ENCODE peak calls at places on chromosomes 7 and 10, in eight cellular contexts. M, J, T, E, R, N, S and Q are unnamed samples.

GRCh38 chr10:97190452-97190851 is 4.7 kb upstream of the SLIT1 start:
- DNase-seq in R (no peak), S (no peak), J (no peak), N (no peak), E (no peak), T (no peak), M (no peak), Q (no peak)

GRCh38 chr7:5296627-5297226 is 14.0 kb downstream of the SLC29A4 start:
- DNase-seq in M (no peak), E (no peak), R (no peak), N (no peak), S (peak; percentile 67), J (no peak), T (no peak), Q (no peak)

GRCh38 chr10:1369665-1370064 is 313.5 kb downstream of the WDR37 start:
- DNase-seq in S (no peak), J (no peak), R (no peak), M (no peak), T (peak; percentile 20), E (no peak), N (no peak), Q (no peak)

GRCh38 chr7:98879198-98879988 is 1.1 kb downstream of the TRRAP start:
- DNase-seq in S (peak; percentile 8), M (no peak), N (no peak), J (no peak), R (no peak), E (peak; percentile 60), T (no peak), Q (no peak)

GRCh38 chr7:158372400-158373302 is 215.0 kb downstream of the PTPRN2 start:
- DNase-seq in J (no peak), R (no peak), N (no peak), M (no peak), S (no peak), E (no peak), T (no peak), Q (no peak)

GRCh38 chr10:33336606-33337334 is 2.3 kb upstream of the NRP1 start:
- DNase-seq in T (no peak), N (no peak), R (no peak), E (peak; percentile 31), S (peak; percentile 63), M (no peak), J (peak; percentile 78), Q (no peak)

GRCh38 chr10:20768849-20769248 is 128.3 kb downstream of the NEBL start:
- DNase-seq in M (no peak), R (no peak), J (no peak), S (peak; percentile 68), T (no peak), N (no peak), E (no peak), Q (peak; percentile 6)

GRCh38 chr7:157799076-157799685 is 462.4 kb downstream of the DNAJB6 start:
- DNase-seq in M (no peak), T (no peak), J (no peak), E (no peak), N (no peak), S (no peak), R (no peak), Q (no peak)

GRCh38 chr7:86914468-86915054 is 144.9 kb downstream of the ELAPOR2 start:
- DNase-seq in M (no peak), R (no peak), T (no peak), N (no peak), E (no peak), S (peak; percentile 32), J (no peak), Q (no peak)

GRCh38 chr7:85719981-85720963 is 533.4 kb upstream of the SEMA3D start:
- DNase-seq in J (no peak), E (no peak), N (no peak), S (no peak), M (no peak), R (peak; percentile 29), T (no peak), Q (peak; percentile 45)

GRCh38 chr10:86066696-86067095 is 299.9 kb downstream of the GRID1 start:
- DNase-seq in N (no peak), S (no peak), E (no peak), M (no peak), R (no peak), J (no peak), T (no peak), Q (no peak)

GRCh38 chr7:41821521-41822213 is 118.8 kb upstream of the INHBA start:
- DNase-seq in E (no peak), T (no peak), R (no peak), N (no peak), S (no peak), J (no peak), M (no peak), Q (no peak)

GRCh38 chr7:94223375-94224084 is 171.2 kb upstream of the COL1A2 start:
- DNase-seq in R (no peak), M (no peak), N (no peak), S (peak; percentile 40), E (no peak), J (no peak), T (no peak), Q (peak; percentile 64)

GRCh38 chr10:75911426-75911825 is 480.0 kb downstream of the LRMDA start:
- DNase-seq in M (no peak), E (no peak), T (no peak), N (no peak), J (no peak), S (no peak), R (no peak), Q (peak; percentile 25)

GRCh38 chr7:100823140-100823525 is 4.2 kb downstream of the EPHB4 start:
- DNase-seq in J (no peak), M (no peak), N (no peak), E (no peak), R (no peak), S (no peak), T (no peak), Q (no peak)

GRCh38 chr7:100824499-100825214 is 2.7 kb downstream of the EPHB4 start:
- DNase-seq in N (no peak), E (no peak), M (no peak), S (no peak), R (no peak), J (no peak), T (no peak), Q (no peak)

GRCh38 chr7:100825215-100825671 is 2.1 kb downstream of the EPHB4 start:
- DNase-seq in R (no peak), M (no peak), S (peak; percentile 26), N (no peak), T (no peak), J (no peak), E (no peak), Q (no peak)

GRCh38 chr7:100823534-100823933 is 3.8 kb downstream of the EPHB4 start:
- DNase-seq in N (no peak), E (no peak), M (no peak), J (no peak), R (no peak), T (no peak), S (no peak), Q (no peak)

DNA sequence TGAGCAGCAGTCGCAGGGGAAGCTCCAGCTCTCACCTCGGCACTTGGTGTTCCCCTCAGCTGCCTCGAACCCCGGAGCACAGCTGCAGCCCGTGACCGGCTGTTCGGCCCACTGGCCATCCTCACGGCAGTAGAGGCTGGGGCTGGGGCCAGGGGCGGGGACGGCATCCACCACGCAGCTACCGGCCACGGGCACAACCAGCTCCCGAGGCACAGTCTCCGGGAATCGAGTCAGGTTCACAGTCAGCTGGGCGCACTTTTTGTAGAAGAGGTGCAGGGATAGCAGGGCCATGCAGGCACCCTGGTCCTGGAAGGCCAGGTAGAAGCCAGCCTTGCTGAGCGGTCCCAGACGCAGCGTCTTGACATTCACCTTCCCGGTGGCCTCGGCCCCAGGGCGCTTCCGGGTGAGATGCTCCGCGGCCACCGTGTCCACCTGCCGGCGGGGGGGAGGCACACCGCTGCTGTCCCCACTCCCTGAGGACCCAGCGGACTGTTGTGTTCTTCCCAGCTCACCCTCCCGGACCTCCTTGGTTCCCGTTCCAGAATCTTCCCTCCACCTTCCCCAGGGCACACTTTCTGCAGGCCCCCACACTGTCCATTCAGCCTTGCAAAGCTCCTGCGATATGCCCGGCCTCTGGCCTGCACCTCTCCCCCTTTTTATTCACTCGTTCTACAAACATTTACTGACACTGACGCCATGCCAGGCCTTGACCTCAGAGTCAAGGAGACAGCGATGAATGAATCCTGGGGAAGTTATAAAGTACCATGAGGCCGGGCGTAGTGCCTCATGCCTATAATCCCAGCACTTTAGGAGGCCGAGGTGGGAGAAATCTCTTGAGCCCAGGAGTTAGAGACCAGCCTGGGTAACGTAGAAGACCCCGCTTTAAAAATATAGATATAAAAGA is 4.8 kb downstream of the EPHB4 start:
- DNase-seq in R (no peak), S (no peak), M (no peak), T (no peak), E (no peak), J (no peak), N (no peak), Q (no peak)
- H3K36me3 ChIP-seq in R (peaks cover 26% of the 10 kb centered on the region), S (peaks cover 32% of the 10 kb centered on the region), M (peaks cover 26% of the 10 kb centered on the region), T (peaks cover 68% of the 10 kb centered on the region), E (no peaks in the 10 kb centered on the region), J (peaks cover 64% of the 10 kb centered on the region), N (no peaks in the 10 kb centered on the region), Q (peaks cover 28% of the 10 kb centered on the region)

GRCh38 chr10:91820144-91820543 is 21.9 kb downstream of the TNKS2 start:
- DNase-seq in J (no peak), M (no peak), N (no peak), E (no peak), T (no peak), R (no peak), S (no peak), Q (no peak)
- H3K36me3 ChIP-seq in J (peaks cover 84% of the 10 kb centered on the region), M (peaks cover 19% of the 10 kb centered on the region), N (peaks cover 41% of the 10 kb centered on the region), E (no peaks in the 10 kb centered on the region), T (peaks cover 98% of the 10 kb centered on the region), R (peaks cover 11% of the 10 kb centered on the region), S (peaks cover 39% of the 10 kb centered on the region), Q (peaks cover 61% of the 10 kb centered on the region)

DNA sequence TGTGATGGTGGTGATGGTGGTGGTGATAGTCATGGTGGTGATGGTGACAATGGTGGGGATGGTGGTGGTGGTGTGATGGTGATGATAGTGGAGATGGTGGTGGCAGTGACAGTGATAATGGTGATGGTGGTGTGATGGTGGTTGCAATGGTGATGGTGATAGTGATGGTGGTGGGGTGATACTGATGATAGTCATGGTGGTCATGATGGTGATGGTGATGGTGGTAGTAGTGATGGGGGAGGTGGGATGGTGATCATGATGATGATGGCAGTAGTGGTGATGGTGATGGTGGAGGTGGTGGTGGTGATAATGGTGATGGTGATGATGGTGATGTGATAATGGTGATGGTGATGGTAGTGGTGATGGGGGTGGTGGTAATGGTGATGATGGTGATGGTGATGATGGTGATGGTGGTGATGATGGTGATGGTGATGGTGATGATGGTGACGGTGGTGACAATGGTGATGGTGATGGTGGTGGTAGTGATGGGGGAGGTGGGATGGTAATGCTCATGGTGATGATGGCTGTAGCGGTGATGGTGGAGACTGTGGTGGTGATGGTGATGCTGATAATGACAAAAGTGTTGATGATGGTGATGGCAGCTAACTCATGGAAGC is 4.7 kb upstream of the PWWP2B start:
- DNase-seq in T (no peak), S (no peak), E (peak; percentile 0), R (no peak), J (no peak), N (no peak), M (no peak), Q (no peak)
- H3K36me3 ChIP-seq in T (no peaks in the 10 kb centered on the region), S (no peaks in the 10 kb centered on the region), E (no peaks in the 10 kb centered on the region), R (no peaks in the 10 kb centered on the region), J (no peaks in the 10 kb centered on the region), N (no peaks in the 10 kb centered on the region), M (no peaks in the 10 kb centered on the region), Q (no peaks in the 10 kb centered on the region)

DNA sequence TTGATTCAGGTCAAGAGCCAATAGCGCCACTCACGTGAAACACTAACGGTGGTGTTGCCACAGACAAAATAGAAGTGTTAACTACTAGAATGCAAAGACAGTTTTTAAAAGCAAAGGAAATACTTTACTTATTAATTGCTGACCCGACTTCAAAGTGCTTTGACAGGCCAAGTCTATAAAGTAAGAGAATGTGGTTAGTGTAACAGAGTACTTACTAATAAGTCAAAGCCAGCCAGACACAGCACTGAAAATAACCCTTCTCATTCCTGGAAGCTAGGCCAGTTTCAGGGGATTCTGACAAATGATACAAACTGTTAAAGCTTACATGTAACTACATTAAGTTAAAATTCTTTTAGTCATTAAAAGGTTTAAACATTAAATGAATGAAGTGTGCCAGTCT is 50.3 kb downstream of the ENO4 start:
- DNase-seq in R (no peak), T (no peak), J (no peak), S (no peak), M (no peak), E (no peak), N (no peak), Q (peak; percentile 16)
- H3K36me3 ChIP-seq in R (no peaks in the 10 kb centered on the region), T (peaks cover 20% of the 10 kb centered on the region), J (no peaks in the 10 kb centered on the region), S (no peaks in the 10 kb centered on the region), M (peaks cover 1% of the 10 kb centered on the region), E (no peaks in the 10 kb centered on the region), N (no peaks in the 10 kb centered on the region), Q (peaks cover 2% of the 10 kb centered on the region)